ENCODE peak calls at places on chromosomes 3 and 15, in six cellular contexts. One of them, this sample, is unnamed. For H3K36me3 and H3K9me3, the result is how much of the 10 kb centered on the place peaks cover.

GRCh38 chr3:43286886-43287301 is 554 bp downstream of the SNRK start:
- DNase-seq in Panc1: no peak
- DNase-seq in mammary epithelial cell: peak
- DNase-seq in PC-3: peak
- DNase-seq in OCI-LY7: no peak
- DNase-seq in upper lobe of right lung: no peak
- DNase-seq in this sample: peak

GRCh38 chr3:68057637-68058320 is 403.4 kb upstream of the SUCLG2 start:
- DNase-seq in PC-3: no peak
- DNase-seq in upper lobe of right lung: no peak
- DNase-seq in OCI-LY7: no peak
- DNase-seq in mammary epithelial cell: no peak
- DNase-seq in Panc1: no peak
- DNase-seq in this sample: no peak

GRCh38 chr15:37035349-37035748 is 65.0 kb downstream of the MEIS2 start:
- DNase-seq in OCI-LY7: no peak
- DNase-seq in Panc1: no peak
- DNase-seq in mammary epithelial cell: no peak
- DNase-seq in PC-3: peak
- DNase-seq in upper lobe of right lung: no peak
- DNase-seq in this sample: no peak

GRCh38 chr15:88623061-88623460 is 1.9 kb downstream of the AEN start:
- DNase-seq in Panc1: peak
- DNase-seq in mammary epithelial cell: peak
- DNase-seq in upper lobe of right lung: no peak
- DNase-seq in OCI-LY7: no peak
- DNase-seq in PC-3: peak
- DNase-seq in this sample: peak

GRCh38 chr3:167559922-167560321 is 86.1 kb upstream of the SERPINI2 start:
- DNase-seq in upper lobe of right lung: no peak
- DNase-seq in mammary epithelial cell: no peak
- DNase-seq in PC-3: no peak
- DNase-seq in Panc1: no peak
- DNase-seq in OCI-LY7: no peak
- DNase-seq in this sample: no peak

GRCh38 chr3:34260266-34260990 is 462.0 kb downstream of the PDCD6IP start:
- DNase-seq in OCI-LY7: peak
- DNase-seq in PC-3: peak
- DNase-seq in Panc1: peak
- DNase-seq in mammary epithelial cell: peak
- DNase-seq in upper lobe of right lung: no peak
- DNase-seq in this sample: peak

GRCh38 chr3:172307143-172307560 is 141.1 kb downstream of the GHSR start:
- DNase-seq in PC-3: peak
- DNase-seq in OCI-LY7: no peak
- DNase-seq in upper lobe of right lung: no peak
- DNase-seq in mammary epithelial cell: peak
- DNase-seq in Panc1: no peak
- DNase-seq in this sample: no peak

GRCh38 chr15:70154440-70155347 is 57.0 kb upstream of the TLE3 start:
- DNase-seq in Panc1: no peak
- DNase-seq in OCI-LY7: no peak
- DNase-seq in PC-3: no peak
- DNase-seq in mammary epithelial cell: no peak
- DNase-seq in upper lobe of right lung: peak
- DNase-seq in this sample: no peak

GRCh38 chr3:126149256-126149902 is 31.0 kb downstream of the ALDH1L1 start:
- DNase-seq in PC-3: no peak
- DNase-seq in mammary epithelial cell: no peak
- DNase-seq in Panc1: no peak
- DNase-seq in OCI-LY7: no peak
- DNase-seq in upper lobe of right lung: no peak
- DNase-seq in this sample: no peak

GRCh38 chr3:148953094-148953493 is 38.2 kb upstream of the GYG1 start:
- DNase-seq in mammary epithelial cell: no peak
- DNase-seq in PC-3: peak
- DNase-seq in Panc1: no peak
- DNase-seq in OCI-LY7: no peak
- DNase-seq in upper lobe of right lung: no peak
- DNase-seq in this sample: peak

GRCh38 chr3:149369991-149370866 is 7.2 kb downstream of the TM4SF1 start:
- DNase-seq in Panc1: peak
- DNase-seq in OCI-LY7: no peak
- DNase-seq in mammary epithelial cell: peak
- DNase-seq in upper lobe of right lung: no peak
- DNase-seq in PC-3: peak
- DNase-seq in this sample: no peak

DNA sequence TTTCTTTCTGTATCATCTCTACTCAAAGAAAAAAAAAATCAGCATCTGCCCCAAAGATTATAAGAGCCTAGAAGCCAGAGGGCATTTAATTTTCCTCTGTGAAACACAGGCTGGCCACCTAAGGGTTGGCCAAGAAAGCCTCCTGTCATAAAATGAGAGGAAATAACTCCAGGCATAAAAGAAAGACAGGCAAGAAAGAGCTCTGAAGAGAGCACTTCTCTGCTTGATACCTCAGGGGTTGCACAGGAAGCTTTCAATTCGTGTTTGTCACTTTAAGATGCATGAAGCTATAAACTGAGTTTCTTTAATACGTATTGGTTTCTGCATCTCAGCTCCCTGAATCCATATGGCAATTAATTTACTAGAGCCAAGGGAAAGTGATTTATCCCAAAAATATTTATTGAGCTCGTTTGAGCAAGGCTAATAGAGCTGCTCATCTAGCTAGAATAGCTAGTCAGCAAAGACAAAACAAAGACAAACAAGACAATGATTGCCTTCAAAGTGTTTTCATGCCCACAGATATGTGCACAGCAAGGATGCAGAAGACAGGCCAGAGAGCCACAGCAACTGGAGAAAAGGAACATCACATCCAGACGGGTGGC is 35.5 kb downstream of the ATP8B4 start:
- DNase-seq in PC-3: no peak
- DNase-seq in upper lobe of right lung: no peak
- DNase-seq in mammary epithelial cell: no peak
- DNase-seq in OCI-LY7: no peak
- DNase-seq in Panc1: no peak
- DNase-seq in this sample: no peak
- H3K4me3 ChIP-seq in PC-3: no peak
- H3K4me3 ChIP-seq in upper lobe of right lung: no peak
- H3K4me3 ChIP-seq in mammary epithelial cell: no peak
- H3K4me3 ChIP-seq in OCI-LY7: no peak
- H3K4me3 ChIP-seq in Panc1: no peak
- H3K4me3 ChIP-seq in this sample: no peak

GRCh38 chr15:34890424-34890823 is 79.1 kb downstream of the AQR start:
- DNase-seq in Panc1: no peak
- DNase-seq in OCI-LY7: no peak
- DNase-seq in mammary epithelial cell: no peak
- DNase-seq in PC-3: no peak
- DNase-seq in upper lobe of right lung: no peak
- DNase-seq in this sample: no peak
- H3K36me3 ChIP-seq in Panc1: under half
- H3K36me3 ChIP-seq in OCI-LY7: half or more
- H3K36me3 ChIP-seq in mammary epithelial cell: under half
- H3K36me3 ChIP-seq in PC-3: half or more
- H3K36me3 ChIP-seq in upper lobe of right lung: half or more
- H3K36me3 ChIP-seq in this sample: half or more

GRCh38 chr3:188253123-188253793 is 99.3 kb downstream of the LPP start:
- DNase-seq in PC-3: no peak
- DNase-seq in upper lobe of right lung: no peak
- DNase-seq in mammary epithelial cell: no peak
- DNase-seq in OCI-LY7: no peak
- DNase-seq in Panc1: no peak
- DNase-seq in this sample: no peak
- H3K9me3 ChIP-seq in PC-3: under half
- H3K9me3 ChIP-seq in upper lobe of right lung: under half
- H3K9me3 ChIP-seq in mammary epithelial cell: under half
- H3K9me3 ChIP-seq in OCI-LY7: under half
- H3K9me3 ChIP-seq in Panc1: under half
- H3K9me3 ChIP-seq in this sample: under half

DNA sequence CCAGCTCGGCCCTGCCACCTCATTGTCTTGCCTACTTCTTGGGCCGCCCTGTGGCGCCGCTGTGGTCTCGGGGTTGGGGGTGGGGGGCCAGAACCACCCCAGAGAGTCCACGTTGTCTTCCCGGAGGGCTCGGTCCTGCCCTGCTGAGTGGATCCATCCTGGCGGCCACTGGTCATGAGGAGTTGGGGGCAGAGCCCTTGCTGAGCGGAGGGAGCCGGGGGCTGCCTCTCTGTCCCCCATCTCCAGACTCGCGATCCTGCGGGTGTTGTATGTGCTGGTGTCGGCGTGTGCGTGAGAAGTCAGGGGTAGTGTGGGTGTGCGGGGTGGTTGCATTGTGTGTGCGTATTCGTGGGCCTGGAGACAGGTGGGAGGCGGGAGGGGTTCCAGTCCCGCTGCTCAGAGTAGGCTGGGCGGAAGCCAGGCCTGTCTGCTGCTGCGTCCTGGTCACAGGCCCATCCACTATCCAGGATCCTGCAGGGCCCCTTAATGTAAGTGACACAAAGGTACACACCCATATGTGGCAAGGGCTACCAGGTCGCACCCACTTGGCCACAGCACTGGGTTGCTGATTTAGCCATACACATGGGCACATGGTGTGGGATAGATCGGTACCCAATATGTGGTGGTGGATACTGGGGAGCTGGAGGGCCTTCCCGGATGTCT is 30.7 kb downstream of the NBEAL2 start:
- DNase-seq in upper lobe of right lung: peak
- DNase-seq in Panc1: no peak
- DNase-seq in OCI-LY7: no peak
- DNase-seq in mammary epithelial cell: no peak
- DNase-seq in PC-3: no peak
- DNase-seq in this sample: no peak
- H3K4me3 ChIP-seq in upper lobe of right lung: peak
- H3K4me3 ChIP-seq in Panc1: no peak
- H3K4me3 ChIP-seq in OCI-LY7: no peak
- H3K4me3 ChIP-seq in mammary epithelial cell: no peak
- H3K4me3 ChIP-seq in PC-3: no peak
- H3K4me3 ChIP-seq in this sample: no peak

GRCh38 chr3:15585111-15585844 is 16.1 kb downstream of the HACL1 start:
- DNase-seq in PC-3: no peak
- DNase-seq in OCI-LY7: no peak
- DNase-seq in Panc1: no peak
- DNase-seq in mammary epithelial cell: no peak
- DNase-seq in upper lobe of right lung: no peak
- DNase-seq in this sample: no peak
- H3K36me3 ChIP-seq in PC-3: under half
- H3K36me3 ChIP-seq in OCI-LY7: half or more
- H3K36me3 ChIP-seq in Panc1: under half
- H3K36me3 ChIP-seq in mammary epithelial cell: under half
- H3K36me3 ChIP-seq in upper lobe of right lung: half or more
- H3K36me3 ChIP-seq in this sample: under half

GRCh38 chr15:99110581-99111320 is 5.9 kb downstream of the SYNM start:
- DNase-seq in mammary epithelial cell: no peak
- DNase-seq in upper lobe of right lung: no peak
- DNase-seq in Panc1: no peak
- DNase-seq in OCI-LY7: no peak
- DNase-seq in PC-3: no peak
- DNase-seq in this sample: no peak

GRCh38 chr15:99109555-99110021 is 4.7 kb downstream of the SYNM start:
- DNase-seq in OCI-LY7: no peak
- DNase-seq in mammary epithelial cell: no peak
- DNase-seq in Panc1: no peak
- DNase-seq in PC-3: no peak
- DNase-seq in upper lobe of right lung: peak
- DNase-seq in this sample: no peak

GRCh38 chr15:99110093-99110492 is 5.2 kb downstream of the SYNM start:
- DNase-seq in Panc1: no peak
- DNase-seq in PC-3: no peak
- DNase-seq in upper lobe of right lung: no peak
- DNase-seq in OCI-LY7: no peak
- DNase-seq in mammary epithelial cell: no peak
- DNase-seq in this sample: no peak

GRCh38 chr15:99106417-99107220 is 1.7 kb downstream of the SYNM start:
- DNase-seq in upper lobe of right lung: no peak
- DNase-seq in PC-3: no peak
- DNase-seq in Panc1: no peak
- DNase-seq in OCI-LY7: no peak
- DNase-seq in mammary epithelial cell: no peak
- DNase-seq in this sample: no peak

DNA sequence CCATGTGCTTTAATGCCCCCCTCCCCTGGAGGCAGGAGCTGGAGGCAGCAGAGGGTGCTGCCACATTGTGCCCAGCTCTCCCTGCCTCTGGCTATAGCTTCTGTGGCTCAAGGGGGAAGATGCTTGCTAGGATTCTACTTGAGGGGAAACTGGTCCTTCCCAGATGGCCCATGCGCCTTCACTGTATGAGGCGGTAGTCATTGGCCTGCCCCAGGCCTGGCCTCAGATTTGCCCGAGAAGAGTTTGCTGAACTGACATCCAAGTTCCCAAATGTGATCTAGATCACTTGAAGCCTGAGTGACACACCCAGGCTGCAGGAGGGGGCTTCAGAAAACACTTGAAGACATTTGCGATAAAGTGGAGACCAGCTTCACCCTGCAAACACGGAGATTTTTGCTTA is 4.1 kb downstream of the SYNM start:
- DNase-seq in PC-3: no peak
- DNase-seq in Panc1: no peak
- DNase-seq in upper lobe of right lung: peak
- DNase-seq in OCI-LY7: no peak
- DNase-seq in mammary epithelial cell: no peak
- DNase-seq in this sample: no peak
- H3K9me3 ChIP-seq in PC-3: under half
- H3K9me3 ChIP-seq in Panc1: under half
- H3K9me3 ChIP-seq in upper lobe of right lung: under half
- H3K9me3 ChIP-seq in OCI-LY7: under half
- H3K9me3 ChIP-seq in mammary epithelial cell: under half
- H3K9me3 ChIP-seq in this sample: under half

GRCh38 chr15:101167366-101167790 is 84.5 kb downstream of the CHSY1 start:
- DNase-seq in Panc1: no peak
- DNase-seq in mammary epithelial cell: no peak
- DNase-seq in upper lobe of right lung: no peak
- DNase-seq in PC-3: peak
- DNase-seq in OCI-LY7: no peak
- DNase-seq in this sample: no peak
- H3K4me3 ChIP-seq in Panc1: peak
- H3K4me3 ChIP-seq in mammary epithelial cell: no peak
- H3K4me3 ChIP-seq in upper lobe of right lung: no peak
- H3K4me3 ChIP-seq in PC-3: peak
- H3K4me3 ChIP-seq in OCI-LY7: no peak
- H3K4me3 ChIP-seq in this sample: no peak

DNA sequence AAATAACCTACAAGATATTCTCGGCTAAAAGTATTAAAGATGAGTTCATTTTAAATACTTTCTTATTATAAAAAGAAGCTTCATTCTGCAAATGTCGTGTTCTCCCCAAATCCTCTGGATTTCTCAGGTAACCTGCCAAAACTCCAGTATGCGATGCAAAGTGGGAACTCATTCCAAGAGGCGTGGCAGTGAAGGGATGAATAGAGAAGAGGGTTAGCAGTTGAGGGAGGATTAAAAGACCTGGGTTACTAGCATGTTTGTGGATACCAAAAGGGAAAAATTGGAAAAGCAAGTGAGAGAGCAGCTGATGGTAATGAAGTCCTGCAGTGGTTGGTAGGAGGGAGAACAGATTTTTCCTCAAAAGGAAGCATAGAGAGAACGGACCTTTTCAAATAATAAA is 61.6 kb downstream of the ATP2C1 start:
- DNase-seq in PC-3: no peak
- DNase-seq in OCI-LY7: no peak
- DNase-seq in mammary epithelial cell: no peak
- DNase-seq in Panc1: no peak
- DNase-seq in upper lobe of right lung: no peak
- DNase-seq in this sample: no peak
- H3K36me3 ChIP-seq in PC-3: under half
- H3K36me3 ChIP-seq in OCI-LY7: half or more
- H3K36me3 ChIP-seq in mammary epithelial cell: under half
- H3K36me3 ChIP-seq in Panc1: under half
- H3K36me3 ChIP-seq in upper lobe of right lung: half or more
- H3K36me3 ChIP-seq in this sample: under half